ENCODE peak calls at places on chromosome 6, in five cellular contexts. One of them, this sample, is unnamed.

GRCh38 chr6:137878810-137879285 is 11.8 kb downstream of the TNFAIP3 start:
- DNase-seq in AG04450: no peak
- DNase-seq in progenitor cell of endocrine pancreas: no peak
- DNase-seq in non-pigmented ciliary epithelial cell: no peak
- DNase-seq in activated T-helper 1 cell treated with anti-CD3 and anti-CD28 coated beads, Interleukin-2, amount 50 U/mL, for 16 hours: no peak
- DNase-seq in this sample: no peak

GRCh38 chr6:41940759-41941279 is 789 bp downstream of the CCND3 start:
- DNase-seq in AG04450: no peak
- DNase-seq in progenitor cell of endocrine pancreas: peak
- DNase-seq in non-pigmented ciliary epithelial cell: no peak
- DNase-seq in activated T-helper 1 cell treated with anti-CD3 and anti-CD28 coated beads, Interleukin-2, amount 50 U/mL, for 16 hours: peak
- DNase-seq in this sample: peak

GRCh38 chr6:16318538-16318937 is 80.2 kb downstream of the GMPR start:
- DNase-seq in AG04450: no peak
- DNase-seq in progenitor cell of endocrine pancreas: no peak
- DNase-seq in non-pigmented ciliary epithelial cell: peak
- DNase-seq in activated T-helper 1 cell treated with anti-CD3 and anti-CD28 coated beads, Interleukin-2, amount 50 U/mL, for 16 hours: no peak
- DNase-seq in this sample: no peak

GRCh38 chr6:26660096-26660425 is 515 bp upstream of the ZNF322 start:
- DNase-seq in AG04450: no peak
- DNase-seq in progenitor cell of endocrine pancreas: no peak
- DNase-seq in non-pigmented ciliary epithelial cell: peak
- DNase-seq in activated T-helper 1 cell treated with anti-CD3 and anti-CD28 coated beads, Interleukin-2, amount 50 U/mL, for 16 hours: no peak
- DNase-seq in this sample: no peak

GRCh38 chr6:89840538-89840937 is 10.9 kb downstream of the CASP8AP2 start:
- DNase-seq in AG04450: no peak
- DNase-seq in progenitor cell of endocrine pancreas: no peak
- DNase-seq in non-pigmented ciliary epithelial cell: no peak
- DNase-seq in activated T-helper 1 cell treated with anti-CD3 and anti-CD28 coated beads, Interleukin-2, amount 50 U/mL, for 16 hours: no peak
- DNase-seq in this sample: no peak

GRCh38 chr6:35318200-35318844 is 20.7 kb downstream of the DEF6 start:
- DNase-seq in AG04450: peak
- DNase-seq in progenitor cell of endocrine pancreas: peak
- DNase-seq in non-pigmented ciliary epithelial cell: no peak
- DNase-seq in activated T-helper 1 cell treated with anti-CD3 and anti-CD28 coated beads, Interleukin-2, amount 50 U/mL, for 16 hours: no peak
- DNase-seq in this sample: peak

GRCh38 chr6:50655848-50656453 is 57.4 kb upstream of the TFAP2D start:
- DNase-seq in AG04450: no peak
- DNase-seq in progenitor cell of endocrine pancreas: no peak
- DNase-seq in non-pigmented ciliary epithelial cell: no peak
- DNase-seq in activated T-helper 1 cell treated with anti-CD3 and anti-CD28 coated beads, Interleukin-2, amount 50 U/mL, for 16 hours: no peak
- DNase-seq in this sample: no peak

GRCh38 chr6:38445912-38446311 is 193.8 kb downstream of the BTBD9 start:
- DNase-seq in AG04450: no peak
- DNase-seq in progenitor cell of endocrine pancreas: no peak
- DNase-seq in non-pigmented ciliary epithelial cell: no peak
- DNase-seq in activated T-helper 1 cell treated with anti-CD3 and anti-CD28 coated beads, Interleukin-2, amount 50 U/mL, for 16 hours: no peak
- DNase-seq in this sample: no peak

GRCh38 chr6:110345025-110345424 is 13.1 kb downstream of the METTL24 start:
- DNase-seq in AG04450: no peak
- DNase-seq in progenitor cell of endocrine pancreas: no peak
- DNase-seq in non-pigmented ciliary epithelial cell: no peak
- DNase-seq in activated T-helper 1 cell treated with anti-CD3 and anti-CD28 coated beads, Interleukin-2, amount 50 U/mL, for 16 hours: no peak
- DNase-seq in this sample: no peak

GRCh38 chr6:32941412-32941784 is 570 bp upstream of the HLA-DMB start:
- DNase-seq in AG04450: no peak
- DNase-seq in progenitor cell of endocrine pancreas: no peak
- DNase-seq in non-pigmented ciliary epithelial cell: no peak
- DNase-seq in activated T-helper 1 cell treated with anti-CD3 and anti-CD28 coated beads, Interleukin-2, amount 50 U/mL, for 16 hours: peak
- DNase-seq in this sample: no peak

GRCh38 chr6:54386295-54386694 is 78.1 kb downstream of the TINAG start:
- DNase-seq in AG04450: no peak
- DNase-seq in progenitor cell of endocrine pancreas: no peak
- DNase-seq in non-pigmented ciliary epithelial cell: no peak
- DNase-seq in activated T-helper 1 cell treated with anti-CD3 and anti-CD28 coated beads, Interleukin-2, amount 50 U/mL, for 16 hours: no peak
- DNase-seq in this sample: no peak

GRCh38 chr6:26445934-26446667 is 5.8 kb downstream of the BTN3A3 start:
- DNase-seq in AG04450: no peak
- DNase-seq in progenitor cell of endocrine pancreas: no peak
- DNase-seq in non-pigmented ciliary epithelial cell: no peak
- DNase-seq in activated T-helper 1 cell treated with anti-CD3 and anti-CD28 coated beads, Interleukin-2, amount 50 U/mL, for 16 hours: no peak
- DNase-seq in this sample: no peak

GRCh38 chr6:138086573-138087196 is 20.5 kb downstream of the PERP start:
- DNase-seq in AG04450: peak
- DNase-seq in progenitor cell of endocrine pancreas: peak
- DNase-seq in non-pigmented ciliary epithelial cell: peak
- DNase-seq in activated T-helper 1 cell treated with anti-CD3 and anti-CD28 coated beads, Interleukin-2, amount 50 U/mL, for 16 hours: no peak
- DNase-seq in this sample: no peak

GRCh38 chr6:113495521-113495920 is 361.6 kb upstream of the MARCKS start:
- DNase-seq in AG04450: peak
- DNase-seq in progenitor cell of endocrine pancreas: no peak
- DNase-seq in non-pigmented ciliary epithelial cell: peak
- DNase-seq in activated T-helper 1 cell treated with anti-CD3 and anti-CD28 coated beads, Interleukin-2, amount 50 U/mL, for 16 hours: no peak
- DNase-seq in this sample: no peak

GRCh38 chr6:98779618-98780017 is 54.8 kb upstream of the POU3F2 start:
- DNase-seq in AG04450: no peak
- DNase-seq in progenitor cell of endocrine pancreas: no peak
- DNase-seq in non-pigmented ciliary epithelial cell: no peak
- DNase-seq in activated T-helper 1 cell treated with anti-CD3 and anti-CD28 coated beads, Interleukin-2, amount 50 U/mL, for 16 hours: no peak
- DNase-seq in this sample: no peak

GRCh38 chr6:42302441-42302840 is 84.8 kb upstream of the MRPS10 start:
- DNase-seq in AG04450: no peak
- DNase-seq in progenitor cell of endocrine pancreas: no peak
- DNase-seq in non-pigmented ciliary epithelial cell: no peak
- DNase-seq in activated T-helper 1 cell treated with anti-CD3 and anti-CD28 coated beads, Interleukin-2, amount 50 U/mL, for 16 hours: no peak
- DNase-seq in this sample: no peak